ENCODE peak calls at places on chromosomes 6 and 20, in eight cellular contexts. N is NCI-H460, M is stomach, Q is NCI-H2107, R is AG08396, I is activated T-helper 1 cell treated with Interleukin-2 at 50 U/mL for 16 hours, O is nephron progenitor cell, Z is tibial artery. J is an unnamed sample.

GRCh38 chr6:11718461-11718860 is 60.1 kb downstream of the ADTRP start:
- DNase-seq in R (no peak), N (no peak), I (no peak), O (no peak), Z (no peak), Q (no peak), M (no peak), J (no peak)

GRCh38 chr6:138293428-138293827 is 75.1 kb upstream of the PBOV1 start:
- DNase-seq in R (peak), Q (no peak), Z (no peak), I (no peak), M (no peak), O (no peak), N (no peak), J (no peak)

GRCh38 chr20:62628691-62629090 is 13.6 kb upstream of the SLCO4A1 start:
- DNase-seq in I (no peak), R (no peak), Z (no peak), M (no peak), Q (no peak), O (no peak), N (no peak), J (no peak)

GRCh38 chr6:66926060-66926459 is 1219.0 kb upstream of the EYS start:
- DNase-seq in Z (no peak), O (no peak), Q (no peak), I (no peak), N (no peak), R (no peak), M (no peak), J (no peak)

GRCh38 chr6:165913676-165914570 is 250.9 kb upstream of the PDE10A start:
- DNase-seq in N (no peak), I (no peak), M (no peak), Q (no peak), R (no peak), Z (no peak), O (no peak), J (no peak)

GRCh38 chr20:58113706-58114105 is 114.7 kb downstream of the ANKRD60 start:
- DNase-seq in R (no peak), Q (no peak), Z (no peak), O (no peak), M (no peak), I (no peak), N (no peak), J (peak)

GRCh38 chr6:34190504-34191122 is 44.7 kb upstream of the GRM4 start:
- DNase-seq in R (no peak), M (no peak), Q (no peak), O (no peak), N (no peak), I (no peak), Z (no peak), J (no peak)

GRCh38 chr6:96821034-96821433 is 16.2 kb downstream of the GPR63 start:
- DNase-seq in O (no peak), N (no peak), R (no peak), Z (no peak), Q (no peak), M (no peak), I (no peak), J (no peak)

J was measured in D341Med.